ENCODE peak calls at places on chromosomes 11 and 22, in seven cellular contexts. M is H1, B is heart left ventricle, Q is body of pancreas, O is brain microvascular endothelial cell, R is tibial nerve, L is ascending aorta. Y is an unnamed sample.

GRCh38 chr22:19108807-19109197 is 13.4 kb downstream of the DGCR2 start:
- DNase-seq in L (no peak), Q (no peak), R (no peak), M (no peak), B (no peak), O (no peak), Y (no peak)

GRCh38 chr22:31177420-31178162 is 17.6 kb downstream of the RNF185 start:
- DNase-seq in B (no peak), M (no peak), Q (no peak), R (no peak), O (peak), L (peak), Y (no peak)

GRCh38 chr22:26894766-26895485 is 237.5 kb downstream of the MIAT start:
- DNase-seq in Q (peak), L (no peak), O (peak), M (no peak), B (no peak), R (no peak), Y (no peak)

GRCh38 chr22:46006379-46007002 is 29.5 kb upstream of the WNT7B start:
- DNase-seq in R (peak), L (peak), Q (peak), O (peak), B (peak), M (peak), Y (peak)

GRCh38 chr11:71326328-71326940 is 74.1 kb upstream of the SHANK2 start:
- DNase-seq in O (no peak), B (no peak), R (no peak), M (no peak), L (no peak), Q (no peak), Y (no peak)

GRCh38 chr11:118109231-118109630 is 22.5 kb upstream of the SMIM35 start:
- DNase-seq in R (no peak), M (no peak), L (no peak), B (peak), O (no peak), Q (no peak), Y (no peak)

GRCh38 chr11:92357344-92357743 is 132.7 kb downstream of the FAT3 start:
- DNase-seq in R (no peak), O (no peak), M (no peak), L (no peak), B (no peak), Q (no peak), Y (no peak)

GRCh38 chr22:43404673-43405385 is 7.0 kb upstream of the MPPED1 start:
- DNase-seq in O (no peak), B (no peak), L (no peak), Q (no peak), R (no peak), M (no peak), Y (no peak)

GRCh38 chr11:107457558-107458271 is at the start of gene CWF19L2:
- DNase-seq in B (peak), L (peak), O (peak), R (peak), Q (peak), M (peak), Y (peak)

GRCh38 chr22:49139492-49140151 is 688.1 kb downstream of the BRD1 start:
- DNase-seq in L (no peak), Q (no peak), O (no peak), B (no peak), M (no peak), R (no peak), Y (no peak)

GRCh38 chr11:33179431-33179830 is 18.2 kb upstream of the CSTF3 start:
- DNase-seq in Q (no peak), B (no peak), O (peak), R (no peak), L (no peak), M (no peak), Y (no peak)

GRCh38 chr11:117230286-117230961 is 1.4 kb downstream of the PCSK7 start:
- DNase-seq in B (no peak), O (no peak), M (no peak), R (no peak), Q (no peak), L (no peak), Y (no peak)

GRCh38 chr22:42644422-42645340 is 4.3 kb upstream of the ATP5MGL start:
- DNase-seq in Q (peak), O (no peak), L (no peak), R (no peak), M (no peak), B (peak), Y (no peak)

GRCh38 chr11:128522943-128523518 is 64.3 kb downstream of the ETS1 start:
- DNase-seq in B (no peak), Q (no peak), R (no peak), L (no peak), O (no peak), M (no peak), Y (no peak)

GRCh38 chr11:96256604-96257003 is 86.4 kb downstream of the MAML2 start:
- DNase-seq in O (peak), R (no peak), M (no peak), Q (no peak), B (no peak), L (no peak), Y (no peak)

GRCh38 chr11:96254854-96255253 is 88.1 kb downstream of the MAML2 start:
- DNase-seq in M (no peak), B (no peak), Q (no peak), R (no peak), L (no peak), O (no peak), Y (no peak)

GRCh38 chr11:96257972-96258951 is 84.7 kb downstream of the MAML2 start:
- DNase-seq in M (no peak), R (no peak), L (no peak), B (no peak), O (no peak), Q (peak), Y (no peak)

GRCh38 chr11:96257036-96257435 is 86.0 kb downstream of the MAML2 start:
- DNase-seq in Q (no peak), L (no peak), B (no peak), M (no peak), O (no peak), R (no peak), Y (no peak)

GRCh38 chr11:96256213-96256580 is 86.8 kb downstream of the MAML2 start:
- DNase-seq in L (no peak), R (no peak), Q (no peak), M (no peak), B (no peak), O (no peak), Y (no peak)
- H3K27ac ChIP-seq in L (no peak), R (no peak), Q (no peak), M (no peak), B (no peak), O (peak), Y (peak)

GRCh38 chr11:122181372-122181771 is 65.4 kb upstream of the BLID start:
- DNase-seq in M (no peak), O (no peak), B (no peak), R (no peak), L (no peak), Q (no peak), Y (no peak)

GRCh38 chr11:122181893-122182292 is 65.9 kb upstream of the BLID start:
- DNase-seq in Q (no peak), O (no peak), L (no peak), B (no peak), M (no peak), R (no peak), Y (no peak)

GRCh38 chr11:122180435-122180834 is 64.4 kb upstream of the BLID start:
- DNase-seq in B (peak), M (no peak), L (peak), R (no peak), O (peak), Q (no peak), Y (no peak)

GRCh38 chr11:122178795-122179194 is 62.8 kb upstream of the BLID start:
- DNase-seq in R (no peak), Q (no peak), O (no peak), M (no peak), L (no peak), B (no peak), Y (no peak)

DNA sequence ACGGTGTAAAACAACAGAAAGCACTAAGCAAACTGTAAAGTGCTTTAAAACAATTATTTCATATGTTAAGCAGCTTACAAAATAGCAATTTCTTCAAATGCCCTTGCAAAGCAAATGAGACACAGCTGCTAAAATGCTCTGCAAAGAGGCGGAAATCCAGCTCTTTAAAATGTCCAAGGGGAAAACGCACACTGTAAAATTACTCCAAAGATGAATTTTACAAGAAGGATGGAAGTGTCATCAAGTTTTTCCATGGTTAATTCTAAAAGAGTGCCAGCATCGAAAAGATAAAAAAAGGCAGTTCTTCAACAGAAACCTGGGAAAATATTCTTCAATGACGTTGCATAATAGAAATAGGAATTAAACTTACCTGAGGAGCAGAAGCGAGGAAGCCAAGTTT is 64.0 kb upstream of the BLID start:
- DNase-seq in B (no peak), Q (no peak), L (no peak), R (no peak), M (no peak), O (no peak), Y (no peak)
- H3K27ac ChIP-seq in B (peak), Q (no peak), L (peak), R (no peak), M (no peak), O (peak), Y (no peak)

GRCh38 chr11:44243633-44244343 is 66.2 kb downstream of the ALX4 start:
- DNase-seq in L (no peak), R (no peak), Q (peak), O (peak), M (peak), B (no peak), Y (no peak)
- H3K27ac ChIP-seq in L (no peak), R (no peak), Q (no peak), O (no peak), M (peak), B (peak), Y (no peak)

DNA sequence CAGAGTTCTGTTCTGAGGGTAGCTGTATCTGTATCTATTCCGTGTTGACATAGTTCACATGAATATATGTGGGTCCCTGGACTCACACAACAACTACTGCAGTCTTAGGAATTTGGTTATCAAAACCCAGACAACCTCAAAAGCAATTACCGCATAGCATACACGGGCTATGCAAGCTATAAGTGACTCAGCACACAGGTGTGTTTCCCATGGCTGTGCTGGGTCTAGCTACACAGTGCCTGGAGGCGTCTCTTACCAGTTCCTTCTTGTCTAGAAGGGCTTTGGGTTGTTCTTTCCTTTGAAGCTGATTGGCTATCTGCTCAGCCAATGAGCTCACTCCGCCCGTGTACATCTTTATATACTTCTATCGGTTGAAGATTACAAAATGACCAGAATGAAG is 98.2 kb upstream of the BID start:
- DNase-seq in O (no peak), B (no peak), Q (no peak), M (no peak), R (no peak), L (no peak), Y (no peak)
- H3K27ac ChIP-seq in O (no peak), B (peak), Q (no peak), M (no peak), R (no peak), L (no peak), Y (peak)

GRCh38 chr22:35424081-35424480 is 24.1 kb downstream of the MCM5 start:
- DNase-seq in M (no peak), R (no peak), Q (no peak), B (no peak), O (no peak), L (no peak), Y (no peak)

GRCh38 chr22:35425971-35426800 is 26.2 kb downstream of the MCM5 start:
- DNase-seq in R (no peak), O (no peak), M (no peak), Q (no peak), B (no peak), L (no peak), Y (no peak)

GRCh38 chr22:35426801-35427140 is 26.8 kb downstream of the MCM5 start:
- DNase-seq in Q (no peak), L (no peak), O (no peak), R (no peak), M (no peak), B (no peak), Y (no peak)

GRCh38 chr22:35424761-35425160 is 24.8 kb downstream of the MCM5 start:
- DNase-seq in B (no peak), L (no peak), Q (no peak), M (no peak), O (no peak), R (no peak), Y (no peak)

GRCh38 chr22:35425546-35425945 is 25.6 kb downstream of the MCM5 start:
- DNase-seq in L (no peak), M (no peak), B (no peak), Q (no peak), R (no peak), O (no peak), Y (no peak)
- H3K27ac ChIP-seq in L (no peak), M (no peak), B (no peak), Q (no peak), R (no peak), O (no peak), Y (no peak)

GRCh38 chr11:19920982-19921381 is 208.3 kb downstream of the NAV2 start:
- DNase-seq in M (no peak), Q (no peak), R (no peak), O (no peak), L (no peak), B (no peak), Y (no peak)

GRCh38 chr11:19924321-19925115 is 211.9 kb downstream of the NAV2 start:
- DNase-seq in B (no peak), Q (no peak), R (no peak), M (no peak), L (no peak), O (no peak), Y (no peak)

GRCh38 chr11:19923631-19924030 is 211.0 kb downstream of the NAV2 start:
- DNase-seq in M (no peak), R (no peak), B (no peak), L (no peak), Q (no peak), O (no peak), Y (no peak)

GRCh38 chr11:19922689-19923035 is 210.0 kb downstream of the NAV2 start:
- DNase-seq in O (no peak), L (no peak), Q (no peak), B (no peak), M (no peak), R (no peak), Y (no peak)

GRCh38 chr11:19921976-19922688 is 209.5 kb downstream of the NAV2 start:
- DNase-seq in R (no peak), O (no peak), L (no peak), B (no peak), Q (no peak), M (no peak), Y (no peak)
- H3K27ac ChIP-seq in R (no peak), O (no peak), L (peak), B (no peak), Q (no peak), M (no peak), Y (no peak)

GRCh38 chr11:130511765-130512164 is 63.3 kb downstream of the ADAMTS15 start:
- DNase-seq in Q (no peak), R (no peak), O (no peak), M (no peak), B (no peak), L (no peak), Y (no peak)
- H3K27ac ChIP-seq in Q (no peak), R (no peak), O (no peak), M (no peak), B (no peak), L (no peak), Y (no peak)

GRCh38 chr11:68583047-68583446 is 101.3 kb upstream of the GAL start:
- DNase-seq in M (no peak), Q (no peak), O (peak), R (no peak), B (no peak), L (no peak), Y (no peak)
- H3K27ac ChIP-seq in M (no peak), Q (no peak), O (peak), R (no peak), B (peak), L (peak), Y (no peak)